ENCODE peak calls at places on chromosome 9, in four cellular contexts. D is ureter; Q is activated naive CD4-positive, alpha-beta T cell; Z is neural progenitor cell. X is an unnamed sample.

GRCh38 chr9:137674307-137675305 is 55.8 kb downstream of the EHMT1 start:
- DNase-seq in D (no peak), Q (no peak), Z (peak), X (no peak)

GRCh38 chr9:112065781-112066606 is 109.1 kb downstream of the SUSD1 start:
- DNase-seq in D (peak), Q (no peak), Z (no peak), X (no peak)

GRCh38 chr9:97840521-97840920 is 12.5 kb upstream of the FOXE1 start:
- DNase-seq in D (no peak), Q (no peak), Z (no peak), X (no peak)

GRCh38 chr9:38392235-38393127 is at the start of gene ALDH1B1:
- DNase-seq in D (peak), Q (peak), Z (peak), X (peak)

GRCh38 chr9:19232117-19232829 is 1.8 kb downstream of the DENND4C start:
- DNase-seq in D (no peak), Q (no peak), Z (no peak), X (no peak)

GRCh38 chr9:133604214-133604613 is 5.0 kb downstream of the FAM163B start:
- DNase-seq in D (no peak), Q (no peak), Z (no peak), X (no peak)

GRCh38 chr9:102244916-102245315 is 506.5 kb upstream of the GRIN3A start:
- DNase-seq in D (no peak), Q (no peak), Z (no peak), X (no peak)

GRCh38 chr9:90340421-90340820 is 302.2 kb downstream of the DIRAS2 start:
- DNase-seq in D (no peak), Q (no peak), Z (no peak), X (no peak)

GRCh38 chr9:89810434-89810833 is 205.6 kb downstream of the GADD45G start:
- DNase-seq in D (no peak), Q (no peak), Z (no peak), X (no peak)

GRCh38 chr9:98381311-98382103 is 126.1 kb upstream of the TBC1D2 start:
- DNase-seq in D (no peak), Q (no peak), Z (no peak), X (no peak)

GRCh38 chr9:8348756-8349155 is 549.2 kb upstream of the DMAC1 start:
- DNase-seq in D (no peak), Q (no peak), Z (no peak), X (no peak)

GRCh38 chr9:72936679-72937078 is 16.2 kb downstream of the ALDH1A1 start:
- DNase-seq in D (no peak), Q (no peak), Z (no peak), X (no peak)

GRCh38 chr9:4092793-4093709 is 206.8 kb downstream of the GLIS3 start:
- DNase-seq in D (no peak), Q (no peak), Z (no peak), X (no peak)

GRCh38 chr9:124770359-124771020 is 621 bp downstream of the NR6A1 start:
- DNase-seq in D (no peak), Q (no peak), Z (peak), X (no peak)

GRCh38 chr9:26789959-26790358 is 102.6 kb downstream of the CAAP1 start:
- DNase-seq in D (no peak), Q (no peak), Z (no peak), X (no peak)

GRCh38 chr9:18888241-18888794 is 144.7 kb downstream of the SAXO1 start:
- DNase-seq in D (no peak), Q (no peak), Z (no peak), X (no peak)

GRCh38 chr9:15421532-15421931 is 1.1 kb upstream of the SNAPC3 start:
- DNase-seq in D (no peak), Q (no peak), Z (no peak), X (no peak)

GRCh38 chr9:109101810-109102209 is 17.9 kb downstream of the TMEM245 start:
- DNase-seq in D (no peak), Q (no peak), Z (no peak), X (no peak)

GRCh38 chr9:115306860-115307259 is 188.9 kb upstream of the TNC start:
- DNase-seq in D (no peak), Q (no peak), Z (no peak), X (no peak)

GRCh38 chr9:11457809-11458785 is 845.3 kb upstream of the PTPRD start:
- DNase-seq in D (no peak), Q (no peak), Z (peak), X (no peak)

GRCh38 chr9:125509476-125509875 is 197.5 kb downstream of the MAPKAP1 start:
- DNase-seq in D (no peak), Q (no peak), Z (no peak), X (peak)

GRCh38 chr9:133963166-133963565 is 29.0 kb downstream of the VAV2 start:
- DNase-seq in D (no peak), Q (no peak), Z (no peak), X (no peak)

GRCh38 chr9:107363511-107364182 is 80.6 kb downstream of the RAD23B start:
- DNase-seq in D (no peak), Q (no peak), Z (peak), X (no peak)

GRCh38 chr9:133127340-133127981 is 6.4 kb upstream of the RALGDS start:
- DNase-seq in D (no peak), Q (no peak), Z (no peak), X (no peak)

GRCh38 chr9:93949694-93950449 is 5.3 kb downstream of the BARX1 start:
- DNase-seq in D (no peak), Q (no peak), Z (peak), X (no peak)

GRCh38 chr9:132898043-132898442 is 19.3 kb downstream of the SPACA9 start:
- DNase-seq in D (no peak), Q (no peak), Z (no peak), X (no peak)

X was measured in stromal cell of bone marrow.